ENCODE peak calls at places on chromosomes 7 and 10, in eight cellular contexts. One of them, this sample, is unnamed.

GRCh38 chr10:5927306-5927705 is 37.3 kb downstream of the FBH1 start:
- DNase-seq in left lung: no peak
- DNase-seq in CD8-positive, alpha-beta T cell: no peak
- DNase-seq in aorta: no peak
- DNase-seq in heart left ventricle: no peak
- DNase-seq in HCT116: no peak
- DNase-seq in tibial artery: no peak
- DNase-seq in IMR-90: peak
- DNase-seq in this sample: no peak

GRCh38 chr10:115355162-115355760 is 262.1 kb downstream of the ATRNL1 start:
- DNase-seq in CD8-positive, alpha-beta T cell: no peak
- DNase-seq in IMR-90: peak
- DNase-seq in heart left ventricle: no peak
- DNase-seq in HCT116: peak
- DNase-seq in aorta: no peak
- DNase-seq in left lung: no peak
- DNase-seq in tibial artery: no peak
- DNase-seq in this sample: no peak

GRCh38 chr10:80204801-80205477 is 398 bp downstream of the ANXA11 start:
- DNase-seq in HCT116: no peak
- DNase-seq in tibial artery: no peak
- DNase-seq in heart left ventricle: peak
- DNase-seq in aorta: peak
- DNase-seq in CD8-positive, alpha-beta T cell: peak
- DNase-seq in left lung: no peak
- DNase-seq in IMR-90: peak
- DNase-seq in this sample: no peak

GRCh38 chr10:114632869-114633715 is 25.0 kb downstream of the ABLIM1 start:
- DNase-seq in IMR-90: peak
- DNase-seq in CD8-positive, alpha-beta T cell: no peak
- DNase-seq in aorta: peak
- DNase-seq in heart left ventricle: peak
- DNase-seq in left lung: no peak
- DNase-seq in HCT116: peak
- DNase-seq in tibial artery: peak
- DNase-seq in this sample: no peak

GRCh38 chr7:151060416-151061234 is 1.2 kb downstream of the SLC4A2 start:
- DNase-seq in CD8-positive, alpha-beta T cell: no peak
- DNase-seq in aorta: peak
- DNase-seq in IMR-90: no peak
- DNase-seq in left lung: no peak
- DNase-seq in tibial artery: no peak
- DNase-seq in heart left ventricle: peak
- DNase-seq in HCT116: no peak
- DNase-seq in this sample: peak

GRCh38 chr10:102118867-102119266 is 1.3 kb downstream of the LDB1 start:
- DNase-seq in IMR-90: peak
- DNase-seq in CD8-positive, alpha-beta T cell: peak
- DNase-seq in left lung: no peak
- DNase-seq in tibial artery: peak
- DNase-seq in heart left ventricle: peak
- DNase-seq in aorta: no peak
- DNase-seq in HCT116: no peak
- DNase-seq in this sample: peak

GRCh38 chr10:125389648-125390047 is 229.3 kb upstream of the CTBP2 start:
- DNase-seq in tibial artery: no peak
- DNase-seq in HCT116: no peak
- DNase-seq in heart left ventricle: no peak
- DNase-seq in IMR-90: no peak
- DNase-seq in aorta: no peak
- DNase-seq in left lung: no peak
- DNase-seq in CD8-positive, alpha-beta T cell: no peak
- DNase-seq in this sample: no peak

GRCh38 chr7:52920977-52921376 is 114.5 kb upstream of the POM121L12 start:
- DNase-seq in tibial artery: no peak
- DNase-seq in HCT116: no peak
- DNase-seq in left lung: no peak
- DNase-seq in aorta: no peak
- DNase-seq in heart left ventricle: no peak
- DNase-seq in CD8-positive, alpha-beta T cell: no peak
- DNase-seq in IMR-90: no peak
- DNase-seq in this sample: no peak

GRCh38 chr10:52906046-52906445 is 133.5 kb upstream of the MBL2 start:
- DNase-seq in tibial artery: no peak
- DNase-seq in aorta: no peak
- DNase-seq in IMR-90: no peak
- DNase-seq in left lung: no peak
- DNase-seq in heart left ventricle: no peak
- DNase-seq in CD8-positive, alpha-beta T cell: no peak
- DNase-seq in HCT116: no peak
- DNase-seq in this sample: no peak

GRCh38 chr10:22609719-22610118 is 104.7 kb downstream of the PIP4K2A start:
- DNase-seq in aorta: no peak
- DNase-seq in CD8-positive, alpha-beta T cell: no peak
- DNase-seq in tibial artery: no peak
- DNase-seq in heart left ventricle: no peak
- DNase-seq in left lung: no peak
- DNase-seq in IMR-90: no peak
- DNase-seq in HCT116: no peak
- DNase-seq in this sample: no peak

GRCh38 chr10:10503772-10504171 is 513.9 kb upstream of the CELF2 start:
- DNase-seq in IMR-90: no peak
- DNase-seq in heart left ventricle: no peak
- DNase-seq in CD8-positive, alpha-beta T cell: no peak
- DNase-seq in tibial artery: no peak
- DNase-seq in aorta: no peak
- DNase-seq in HCT116: no peak
- DNase-seq in left lung: no peak
- DNase-seq in this sample: no peak

GRCh38 chr7:133081119-133081604 is 728 bp downstream of the CHCHD3 start:
- DNase-seq in tibial artery: no peak
- DNase-seq in HCT116: no peak
- DNase-seq in IMR-90: no peak
- DNase-seq in aorta: no peak
- DNase-seq in left lung: no peak
- DNase-seq in CD8-positive, alpha-beta T cell: no peak
- DNase-seq in heart left ventricle: peak
- DNase-seq in this sample: no peak

GRCh38 chr10:101089520-101090299 is 27.9 kb downstream of the KAZALD1 start:
- DNase-seq in aorta: no peak
- DNase-seq in heart left ventricle: no peak
- DNase-seq in CD8-positive, alpha-beta T cell: no peak
- DNase-seq in left lung: no peak
- DNase-seq in HCT116: no peak
- DNase-seq in IMR-90: no peak
- DNase-seq in tibial artery: no peak
- DNase-seq in this sample: no peak

GRCh38 chr7:84042110-84042539 is 152.5 kb downstream of the SEMA3A start:
- DNase-seq in IMR-90: peak
- DNase-seq in tibial artery: no peak
- DNase-seq in heart left ventricle: no peak
- DNase-seq in left lung: no peak
- DNase-seq in aorta: no peak
- DNase-seq in HCT116: peak
- DNase-seq in CD8-positive, alpha-beta T cell: no peak
- DNase-seq in this sample: no peak

GRCh38 chr7:16939161-16939560 is 57.4 kb upstream of the AGR3 start:
- DNase-seq in heart left ventricle: no peak
- DNase-seq in CD8-positive, alpha-beta T cell: no peak
- DNase-seq in tibial artery: no peak
- DNase-seq in left lung: no peak
- DNase-seq in IMR-90: no peak
- DNase-seq in HCT116: no peak
- DNase-seq in aorta: no peak
- DNase-seq in this sample: no peak

GRCh38 chr7:142263598-142264380 is 5.9 kb upstream of the PRSS58 start:
- DNase-seq in left lung: no peak
- DNase-seq in CD8-positive, alpha-beta T cell: no peak
- DNase-seq in heart left ventricle: no peak
- DNase-seq in IMR-90: no peak
- DNase-seq in tibial artery: no peak
- DNase-seq in aorta: no peak
- DNase-seq in HCT116: no peak
- DNase-seq in this sample: no peak
- H3K27ac ChIP-seq in left lung: no peak
- H3K27ac ChIP-seq in CD8-positive, alpha-beta T cell: no peak
- H3K27ac ChIP-seq in heart left ventricle: no peak
- H3K27ac ChIP-seq in IMR-90: no peak
- H3K27ac ChIP-seq in tibial artery: no peak
- H3K27ac ChIP-seq in aorta: no peak
- H3K27ac ChIP-seq in HCT116: no peak
- H3K27ac ChIP-seq in this sample: no peak

DNA sequence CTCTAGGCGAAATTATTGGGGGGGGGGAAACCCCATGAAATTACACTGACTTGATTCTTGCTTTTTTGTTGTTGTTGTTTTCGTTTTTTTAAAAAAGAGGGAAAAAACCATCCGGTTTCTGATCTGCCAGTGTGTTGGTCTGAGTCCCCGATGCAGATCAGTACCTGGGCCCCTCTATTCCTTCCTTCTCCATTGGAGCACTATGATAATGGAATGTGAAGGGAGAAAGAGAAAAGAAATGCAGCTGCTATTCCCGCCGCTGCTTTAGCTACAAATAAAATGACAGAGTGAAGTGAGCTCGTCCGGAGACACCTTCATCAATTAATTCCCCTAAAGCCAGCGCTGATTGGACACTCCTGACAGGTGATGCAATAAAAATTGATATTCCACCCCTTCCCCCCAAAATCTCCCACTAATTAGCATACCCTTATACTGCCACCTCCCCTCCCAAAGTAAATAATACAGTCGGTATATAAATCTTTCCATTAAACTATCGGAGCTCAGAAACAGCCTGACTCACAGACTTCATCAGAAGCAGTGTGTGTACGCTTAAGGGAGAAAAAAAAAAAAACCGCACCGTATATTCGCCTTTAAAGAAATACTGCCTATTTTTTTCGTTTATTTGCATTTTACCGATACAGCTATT is 7.4 kb downstream of the SKIDA1 start:
- DNase-seq in left lung: no peak
- DNase-seq in heart left ventricle: no peak
- DNase-seq in CD8-positive, alpha-beta T cell: no peak
- DNase-seq in aorta: no peak
- DNase-seq in tibial artery: no peak
- DNase-seq in HCT116: no peak
- DNase-seq in IMR-90: peak
- DNase-seq in this sample: no peak
- H3K27ac ChIP-seq in left lung: peak
- H3K27ac ChIP-seq in heart left ventricle: peak
- H3K27ac ChIP-seq in CD8-positive, alpha-beta T cell: no peak
- H3K27ac ChIP-seq in aorta: peak
- H3K27ac ChIP-seq in tibial artery: peak
- H3K27ac ChIP-seq in HCT116: no peak
- H3K27ac ChIP-seq in IMR-90: peak
- H3K27ac ChIP-seq in this sample: no peak

GRCh38 chr7:897771-898376 is 21.5 kb downstream of the GET4 start:
- DNase-seq in aorta: no peak
- DNase-seq in left lung: peak
- DNase-seq in heart left ventricle: peak
- DNase-seq in CD8-positive, alpha-beta T cell: no peak
- DNase-seq in IMR-90: no peak
- DNase-seq in HCT116: no peak
- DNase-seq in tibial artery: no peak
- DNase-seq in this sample: no peak
- H3K27ac ChIP-seq in aorta: no peak
- H3K27ac ChIP-seq in left lung: no peak
- H3K27ac ChIP-seq in heart left ventricle: no peak
- H3K27ac ChIP-seq in CD8-positive, alpha-beta T cell: no peak
- H3K27ac ChIP-seq in IMR-90: no peak
- H3K27ac ChIP-seq in HCT116: no peak
- H3K27ac ChIP-seq in tibial artery: no peak
- H3K27ac ChIP-seq in this sample: peak

GRCh38 chr7:25244193-25244592 is 15.9 kb upstream of the NPVF start:
- DNase-seq in CD8-positive, alpha-beta T cell: no peak
- DNase-seq in aorta: no peak
- DNase-seq in IMR-90: no peak
- DNase-seq in HCT116: no peak
- DNase-seq in tibial artery: no peak
- DNase-seq in heart left ventricle: no peak
- DNase-seq in left lung: no peak
- DNase-seq in this sample: no peak
- H3K27ac ChIP-seq in CD8-positive, alpha-beta T cell: no peak
- H3K27ac ChIP-seq in aorta: peak
- H3K27ac ChIP-seq in IMR-90: no peak
- H3K27ac ChIP-seq in HCT116: no peak
- H3K27ac ChIP-seq in tibial artery: peak
- H3K27ac ChIP-seq in heart left ventricle: no peak
- H3K27ac ChIP-seq in left lung: no peak
- H3K27ac ChIP-seq in this sample: no peak

DNA sequence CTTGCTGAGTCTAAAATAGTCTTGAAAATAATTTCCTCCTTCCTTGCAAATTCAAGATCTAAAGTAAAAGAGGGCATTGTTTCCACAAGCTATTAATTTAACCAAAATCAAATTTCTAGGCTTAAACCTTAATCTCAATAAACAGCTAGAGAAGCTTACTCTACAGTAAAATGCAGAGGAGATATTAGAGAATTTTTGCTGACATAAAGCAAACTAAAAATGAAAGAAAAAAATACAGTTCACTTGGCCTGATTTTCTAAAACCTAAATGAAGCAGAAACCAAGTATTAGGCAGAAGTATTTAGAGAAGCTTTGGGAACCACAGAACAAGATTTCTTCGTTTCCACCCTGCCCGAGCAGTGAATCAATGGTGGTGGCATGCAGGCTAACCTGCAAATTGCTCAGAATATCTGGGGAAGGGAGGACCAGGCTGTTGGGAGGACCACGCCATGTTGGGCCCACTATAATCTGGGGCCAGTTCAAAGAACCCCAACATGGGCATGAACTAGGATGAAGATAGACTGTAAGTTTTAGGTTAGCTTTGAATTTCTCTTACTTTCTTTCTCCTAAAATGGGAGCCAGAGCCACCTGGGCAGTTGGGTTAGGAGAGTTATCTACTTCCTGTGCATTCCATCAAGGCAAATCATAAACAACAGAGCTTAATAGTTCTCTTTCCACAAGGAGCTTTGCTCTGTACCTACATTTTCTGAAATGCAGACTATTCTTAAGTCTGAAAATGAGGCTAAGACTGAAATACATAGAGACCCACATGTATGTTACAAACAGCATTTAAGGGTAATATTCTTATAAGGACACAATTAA is 4.1 kb downstream of the LAMB1 start:
- DNase-seq in heart left ventricle: no peak
- DNase-seq in CD8-positive, alpha-beta T cell: no peak
- DNase-seq in HCT116: no peak
- DNase-seq in aorta: no peak
- DNase-seq in left lung: no peak
- DNase-seq in IMR-90: no peak
- DNase-seq in tibial artery: no peak
- DNase-seq in this sample: no peak
- H3K27ac ChIP-seq in heart left ventricle: peak
- H3K27ac ChIP-seq in CD8-positive, alpha-beta T cell: no peak
- H3K27ac ChIP-seq in HCT116: no peak
- H3K27ac ChIP-seq in aorta: no peak
- H3K27ac ChIP-seq in left lung: peak
- H3K27ac ChIP-seq in IMR-90: peak
- H3K27ac ChIP-seq in tibial artery: peak
- H3K27ac ChIP-seq in this sample: no peak

GRCh38 chr7:76409537-76409936 is at the start of gene SSC4D:
- DNase-seq in HCT116: no peak
- DNase-seq in heart left ventricle: no peak
- DNase-seq in IMR-90: no peak
- DNase-seq in CD8-positive, alpha-beta T cell: no peak
- DNase-seq in aorta: no peak
- DNase-seq in left lung: no peak
- DNase-seq in tibial artery: no peak
- DNase-seq in this sample: no peak
- H3K27ac ChIP-seq in HCT116: no peak
- H3K27ac ChIP-seq in heart left ventricle: no peak
- H3K27ac ChIP-seq in IMR-90: no peak
- H3K27ac ChIP-seq in CD8-positive, alpha-beta T cell: no peak
- H3K27ac ChIP-seq in aorta: no peak
- H3K27ac ChIP-seq in left lung: no peak
- H3K27ac ChIP-seq in tibial artery: no peak
- H3K27ac ChIP-seq in this sample: no peak

This sample was measured in substantia nigra.